ENCODE peak calls at places on chromosomes 4 and X, in nine cellular contexts. F, D, W, K, S, Y, G, O and T are unnamed samples.

GRCh38 chr4:119044919-119045318 is 90.7 kb upstream of the MYOZ2 start:
- DNase-seq in F (no peak), D (no peak), W (no peak), K (no peak), S (no peak), Y (no peak), G (no peak), O (no peak), T (no peak)

GRCh38 chr4:169567916-169568315 is 44.5 kb downstream of the NEK1 start:
- DNase-seq in F (no peak), D (no peak), W (no peak), K (no peak), S (no peak), Y (no peak), G (no peak), O (no peak), T (no peak)

GRCh38 chr4:4386736-4387392 is at the start of gene NSG1:
- DNase-seq in F (peak), D (peak), W (peak), K (no peak), S (peak), Y (peak), G (peak), O (peak), T (peak)

GRCh38 chrX:110315541-110315940 is 2.3 kb downstream of the AMMECR1 start:
- DNase-seq in F (no peak), D (no peak), W (peak), K (no peak), S (no peak), Y (no peak), G (no peak), O (no peak), T (no peak)

GRCh38 chr4:2860391-2861348 is 17.0 kb downstream of the ADD1 start:
- DNase-seq in F (no peak), D (no peak), W (peak), K (no peak), S (no peak), Y (no peak), G (no peak), O (no peak), T (no peak)

GRCh38 chr4:58953575-58953974 is 1843.4 kb upstream of the IGFBP7 start:
- DNase-seq in F (no peak), D (no peak), W (no peak), K (no peak), S (no peak), Y (no peak), G (no peak), O (no peak), T (no peak)

GRCh38 chr4:74117024-74117534 is 18.1 kb upstream of the CXCL2 start:
- DNase-seq in F (no peak), D (no peak), W (peak), K (no peak), S (no peak), Y (peak), G (no peak), O (no peak), T (no peak)

GRCh38 chr4:150818129-150818528 is 197.0 kb downstream of the LRBA start:
- DNase-seq in F (no peak), D (no peak), W (no peak), K (no peak), S (no peak), Y (no peak), G (no peak), O (no peak), T (no peak)

GRCh38 chr4:116016201-116016600 is 902.8 kb upstream of the NDST4 start:
- DNase-seq in F (no peak), D (no peak), W (peak), K (no peak), S (no peak), Y (no peak), G (no peak), O (no peak), T (no peak)

GRCh38 chrX:46447384-46447783 is 97.8 kb downstream of the ZNF674 start:
- DNase-seq in F (no peak), D (no peak), W (peak), K (no peak), S (no peak), Y (no peak), G (no peak), O (no peak), T (no peak)

GRCh38 chr4:89737888-89738287 is 99.1 kb downstream of the SNCA start:
- DNase-seq in F (no peak), D (no peak), W (peak), K (no peak), S (no peak), Y (no peak), G (no peak), O (peak), T (no peak)

GRCh38 chrX:141787655-141788054 is 50.5 kb upstream of the MAGEC3 start:
- DNase-seq in F (no peak), D (no peak), W (no peak), K (no peak), S (no peak), Y (no peak), G (no peak), O (no peak), T (no peak)

GRCh38 chr4:169438057-169438480 is 167.3 kb upstream of the SH3RF1 start:
- DNase-seq in F (no peak), D (no peak), W (no peak), K (no peak), S (no peak), Y (no peak), G (no peak), O (no peak), T (no peak)

GRCh38 chr4:181661090-181661489 is 582.1 kb upstream of the TENM3 start:
- DNase-seq in F (no peak), D (no peak), W (peak), K (no peak), S (no peak), Y (no peak), G (no peak), O (no peak), T (no peak)

GRCh38 chr4:7805533-7806079 is 134.1 kb downstream of the AFAP1 start:
- DNase-seq in F (no peak), D (no peak), W (peak), K (peak), S (no peak), Y (peak), G (no peak), O (peak), T (no peak)

GRCh38 chrX:10071451-10072163 is 85.2 kb upstream of the CLCN4 start:
- DNase-seq in F (no peak), D (no peak), W (peak), K (no peak), S (peak), Y (no peak), G (no peak), O (peak), T (no peak)

GRCh38 chrX:42615161-42615563 is 162.8 kb downstream of the PPP1R2C start:
- DNase-seq in F (no peak), D (no peak), W (no peak), K (no peak), S (no peak), Y (no peak), G (no peak), O (no peak), T (no peak)

GRCh38 chrX:15143050-15143824 is 126.6 kb downstream of the ASB9 start:
- DNase-seq in F (peak), D (peak), W (peak), K (peak), S (peak), Y (no peak), G (peak), O (peak), T (peak)

GRCh38 chr4:103904126-103904525 is 184.3 kb upstream of the TACR3 start:
- DNase-seq in F (no peak), D (no peak), W (peak), K (no peak), S (no peak), Y (no peak), G (no peak), O (no peak), T (no peak)

GRCh38 chr4:30903493-30903892 is 183.3 kb downstream of the PCDH7 start:
- DNase-seq in F (no peak), D (no peak), W (peak), K (no peak), S (no peak), Y (no peak), G (no peak), O (no peak), T (no peak)

GRCh38 chr4:61896717-61897116 is 696.6 kb downstream of the ADGRL3 start:
- DNase-seq in F (no peak), D (no peak), W (no peak), K (no peak), S (no peak), Y (no peak), G (no peak), O (no peak), T (no peak)

GRCh38 chrX:131289527-131289926 is 421 bp upstream of the IGSF1 start:
- DNase-seq in F (no peak), D (no peak), W (no peak), K (no peak), S (no peak), Y (no peak), G (no peak), O (no peak), T (no peak)

GRCh38 chr4:187184513-187184912 is 460.9 kb upstream of the FAT1 start:
- DNase-seq in F (no peak), D (no peak), W (no peak), K (no peak), S (no peak), Y (no peak), G (no peak), O (peak), T (no peak)

GRCh38 chrX:8688776-8689175 is 43.2 kb downstream of the ANOS1 start:
- DNase-seq in F (no peak), D (no peak), W (no peak), K (no peak), S (no peak), Y (no peak), G (no peak), O (no peak), T (no peak)

GRCh38 chr4:56321246-56321645 is 66.0 kb downstream of the AASDH start:
- DNase-seq in F (no peak), D (no peak), W (no peak), K (no peak), S (no peak), Y (no peak), G (no peak), O (no peak), T (no peak)

GRCh38 chrX:39897741-39898097 is 200.0 kb downstream of the BCOR start:
- DNase-seq in F (no peak), D (no peak), W (no peak), K (no peak), S (no peak), Y (no peak), G (no peak), O (no peak), T (no peak)

GRCh38 chr4:147509386-147509785 is 28.5 kb downstream of the EDNRA start:
- DNase-seq in F (no peak), D (no peak), W (no peak), K (no peak), S (no peak), Y (no peak), G (no peak), O (no peak), T (no peak)

GRCh38 chr4:86596802-86597201 is 2.7 kb downstream of the PTPN13 start:
- DNase-seq in F (no peak), D (no peak), W (peak), K (no peak), S (no peak), Y (no peak), G (no peak), O (no peak), T (no peak)

GRCh38 chr4:151563194-151563593 is 154.2 kb downstream of the FHIP1A start:
- DNase-seq in F (no peak), D (no peak), W (no peak), K (no peak), S (no peak), Y (no peak), G (no peak), O (no peak), T (no peak)

GRCh38 chrX:150546711-150547153 is 21.7 kb upstream of the MTM1 start:
- DNase-seq in F (no peak), D (peak), W (no peak), K (no peak), S (no peak), Y (no peak), G (peak), O (no peak), T (peak)

GRCh38 chrX:133786382-133786781 is 199.0 kb downstream of the GPC3 start:
- DNase-seq in F (no peak), D (no peak), W (no peak), K (no peak), S (no peak), Y (no peak), G (no peak), O (no peak), T (no peak)

GRCh38 chrX:74280759-74281158 is 23.2 kb upstream of the ZCCHC13 start:
- DNase-seq in F (no peak), D (no peak), W (no peak), K (no peak), S (no peak), Y (no peak), G (no peak), O (no peak), T (no peak)